ENCODE peak calls at places on chromosomes 3 and 15, in five cellular contexts. Y is uterus; K is heart right ventricle; B is Peyer's patch; U is CD4-positive, CD25-positive, alpha-beta regulatory T cell. H is an unnamed sample.

GRCh38 chr3:186360779-186361178 is 1.3 kb downstream of the DGKG start:
- DNase-seq in U (no peak), B (no peak), K (peak; percentile 32), Y (no peak), H (no peak)

GRCh38 chr3:13008114-13008995 is 64.9 kb downstream of the IQSEC1 start:
- DNase-seq in B (no peak), K (no peak), U (no peak), Y (no peak), H (no peak)

GRCh38 chr3:42960282-42960681 is 18.8 kb upstream of the GASK1A start:
- DNase-seq in K (no peak), B (no peak), Y (no peak), U (no peak), H (no peak)

GRCh38 chr15:34855893-34856292 is 60.5 kb upstream of the ACTC1 start:
- DNase-seq in B (no peak), Y (no peak), K (peak; percentile 26), U (no peak), H (no peak)

GRCh38 chr3:136750209-136750921 is 1.8 kb downstream of the STAG1 start:
- DNase-seq in Y (no peak), B (no peak), U (peak; percentile 47), K (no peak), H (no peak)

GRCh38 chr3:66426135-66426534 is 74.7 kb downstream of the LRIG1 start:
- DNase-seq in Y (no peak), B (no peak), U (no peak), K (no peak), H (no peak)

GRCh38 chr3:116057403-116058006 is 387.8 kb downstream of the LSAMP start:
- DNase-seq in K (no peak), U (no peak), B (no peak), Y (no peak), H (no peak)

GRCh38 chr3:64340636-64341240 is 115.5 kb upstream of the PRICKLE2 start:
- DNase-seq in K (no peak), Y (peak; percentile 78), B (no peak), U (no peak), H (no peak)

GRCh38 chr3:151016421-151016820 is 43.9 kb upstream of the CLRN1 start:
- DNase-seq in U (no peak), B (no peak), Y (no peak), K (no peak), H (no peak)

GRCh38 chr3:126464093-126464492 is 11.6 kb downstream of the ZXDC start:
- DNase-seq in K (no peak), U (no peak), B (peak; percentile 18), Y (peak; percentile 2), H (no peak)

GRCh38 chr15:91942676-91943417 is 89.3 kb downstream of the SLCO3A1 start:
- DNase-seq in K (peak; percentile 88), U (peak; percentile 74), Y (peak; percentile 92), B (peak; percentile 88), H (peak; percentile 84)

GRCh38 chr3:128344046-128344368 is 122.7 kb downstream of the DNAJB8 start:
- DNase-seq in B (no peak), Y (no peak), U (no peak), K (no peak), H (no peak)

GRCh38 chr3:146929696-146930095 is 324.6 kb upstream of the PLSCR5 start:
- DNase-seq in B (no peak), Y (no peak), K (no peak), U (no peak), H (no peak)

GRCh38 chr15:58115692-58116091 is 22.5 kb upstream of the AQP9 start:
- DNase-seq in B (no peak), U (no peak), K (no peak), Y (no peak), H (no peak)

GRCh38 chr3:138230525-138230924 is 43.4 kb downstream of the ARMC8 start:
- DNase-seq in Y (no peak), B (no peak), K (no peak), U (no peak), H (no peak)

GRCh38 chr3:144085964-144086363 is 114.3 kb downstream of the DIPK2A start:
- DNase-seq in Y (no peak), K (no peak), B (no peak), U (no peak), H (no peak)

GRCh38 chr3:170751083-170751893 is 118.7 kb downstream of the RPL22L1 start:
- DNase-seq in U (no peak), Y (peak; percentile 19), K (peak; percentile 40), B (no peak), H (peak; percentile 39)

GRCh38 chr3:127757979-127758378 is 64.3 kb downstream of the MGLL start:
- DNase-seq in Y (no peak), K (no peak), B (peak; percentile 73), U (no peak), H (no peak)

GRCh38 chr3:16508591-16508995 is 4.9 kb downstream of the RFTN1 start:
- DNase-seq in K (no peak), U (peak; percentile 51), Y (no peak), B (no peak), H (no peak)

GRCh38 chr3:178443634-178444033 is 92.6 kb upstream of the KCNMB2 start:
- DNase-seq in B (no peak), U (no peak), K (no peak), Y (no peak), H (no peak)

GRCh38 chr15:34693053-34693744 is 61.6 kb downstream of the GJD2 start:
- DNase-seq in Y (no peak), U (no peak), B (no peak), K (no peak), H (no peak)

GRCh38 chr3:16741890-16742289 is 136.7 kb upstream of the DAZL start:
- DNase-seq in B (no peak), Y (no peak), U (no peak), K (peak; percentile 53), H (peak; percentile 80)

GRCh38 chr3:187567741-187568140 is 102.5 kb downstream of the SST start:
- DNase-seq in Y (no peak), B (no peak), U (no peak), K (no peak), H (no peak)

GRCh38 chr3:72011495-72011894 is 226.5 kb upstream of the PROK2 start:
- DNase-seq in Y (no peak), K (no peak), B (no peak), U (no peak), H (no peak)

GRCh38 chr3:196555295-196555694 is 13.1 kb downstream of the WDR53 start:
- DNase-seq in B (no peak), U (no peak), K (no peak), Y (no peak), H (no peak)

GRCh38 chr3:97360804-97361203 is 403.8 kb upstream of the ARL6 start:
- DNase-seq in U (no peak), B (no peak), Y (no peak), K (no peak), H (no peak)

GRCh38 chr3:60707452-60708020 is 543.7 kb downstream of the FHIT start:
- DNase-seq in K (no peak), U (no peak), B (no peak), Y (no peak), H (no peak)

GRCh38 chr3:133209871-133210550 is 171.8 kb downstream of the TMEM108 start:
- DNase-seq in B (no peak), U (no peak), Y (no peak), K (no peak), H (no peak)

GRCh38 chr15:62928242-62928995 is 114.1 kb upstream of the TPM1 start:
- DNase-seq in U (no peak), Y (no peak), K (peak; percentile 42), B (no peak), H (no peak)

GRCh38 chr15:41493205-41493901 is at the start of gene ITPKA:
- DNase-seq in B (peak; percentile 95), Y (peak; percentile 45), K (peak; percentile 61), U (peak; percentile 66), H (no peak)

GRCh38 chr15:31350771-31351170 is 24.1 kb downstream of the KLF13 start:
- DNase-seq in B (no peak), Y (no peak), K (no peak), U (no peak), H (peak; percentile 63)

GRCh38 chr15:31352911-31353811 is 26.5 kb downstream of the KLF13 start:
- DNase-seq in K (peak; percentile 91), B (peak; percentile 91), Y (peak; percentile 62), U (peak; percentile 58), H (peak; percentile 81)

GRCh38 chr15:31349233-31350141 is 22.9 kb downstream of the KLF13 start:
- DNase-seq in B (no peak), Y (no peak), U (no peak), K (no peak), H (peak; percentile 86)

GRCh38 chr15:31353931-31354330 is 27.3 kb downstream of the KLF13 start:
- DNase-seq in K (peak; percentile 70), B (no peak), U (no peak), Y (peak; percentile 44), H (peak; percentile 95)

GRCh38 chr15:31352283-31352880 is 25.7 kb downstream of the KLF13 start:
- DNase-seq in U (no peak), Y (no peak), B (peak; percentile 73), K (peak; percentile 71), H (peak; percentile 92)
- H3K4me3 ChIP-seq in U (peak overlapping the region; percentile 61), Y (no peak overlapping the region), B (no peak overlapping the region), K (peak overlapping the region; percentile 37), H (peak overlapping the region; percentile 37)

DNA sequence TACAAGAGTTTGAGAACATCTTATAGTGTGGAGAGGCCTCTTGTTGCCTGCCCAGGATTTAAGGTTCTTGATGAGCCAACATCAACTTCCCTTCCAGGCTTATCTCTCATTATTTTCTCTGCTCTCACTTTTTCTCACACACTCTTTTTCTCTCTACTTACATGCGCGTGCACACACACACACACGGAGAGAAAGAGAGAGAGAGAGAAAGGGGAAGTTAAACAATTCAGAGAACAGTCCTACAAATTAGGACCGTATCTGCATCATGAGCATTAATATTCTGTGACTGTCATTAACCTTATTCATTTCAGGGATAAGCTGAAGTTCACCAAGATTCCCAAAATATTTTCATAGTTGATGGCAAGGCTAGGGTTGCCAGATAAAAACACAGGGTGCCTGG is 269.0 kb downstream of the ZNF621 start:
- DNase-seq in U (no peak), K (no peak), B (no peak), Y (no peak), H (no peak)
- H3K27me3 ChIP-seq in U (peaks cover 5% of the 10 kb centered on the region), K (no peaks in the 10 kb centered on the region), B (no peaks in the 10 kb centered on the region), Y (no peaks in the 10 kb centered on the region), H (no peaks in the 10 kb centered on the region)

DNA sequence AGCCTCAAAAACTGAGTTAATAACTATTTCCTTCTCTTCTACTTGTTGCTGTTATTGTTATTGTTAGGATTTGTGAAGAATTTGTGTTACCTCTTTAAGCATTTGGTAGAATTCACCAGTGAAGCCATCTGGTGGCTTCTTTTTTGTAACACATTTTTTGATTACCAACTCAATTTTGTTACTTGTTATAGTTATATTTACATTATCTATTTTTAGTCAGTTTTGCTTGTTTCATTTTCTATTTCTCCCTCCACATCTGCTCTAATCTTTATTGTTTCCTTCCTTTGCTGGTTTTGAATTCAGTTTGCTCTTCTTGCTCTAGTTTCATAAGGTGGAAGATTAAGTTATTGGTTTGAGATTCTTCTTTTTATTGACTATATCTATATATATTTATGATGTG is 3.7 kb upstream of the SLC9C1 start:
- DNase-seq in K (no peak), B (no peak), Y (no peak), U (peak; percentile 39), H (no peak)
- H3K4me3 ChIP-seq in K (no peak overlapping the region), B (no peak overlapping the region), Y (no peak overlapping the region), U (peak overlapping the region; percentile 56), H (no peak overlapping the region)

GRCh38 chr15:85892232-85892631 is 97.5 kb upstream of the KLHL25 start:
- DNase-seq in K (no peak), U (no peak), B (no peak), Y (no peak), H (no peak)
- H3K27me3 ChIP-seq in K (peaks cover 53% of the 10 kb centered on the region), U (peaks cover 17% of the 10 kb centered on the region), B (no peaks in the 10 kb centered on the region), Y (no peaks in the 10 kb centered on the region), H (no peaks in the 10 kb centered on the region)

H was measured in gastrocnemius medialis.